ENCODE peak calls at places on chromosomes 7 and 10, in five cellular contexts. U is suprapubic skin, T is left ventricle myocardium inferior, L is hepatocyte, J is K562. X is an unnamed sample.

GRCh38 chr10:59393349-59393748 is 31.0 kb upstream of the FAM13C start:
- DNase-seq in U (no peak), T (no peak), L (no peak), J (no peak), X (no peak)

GRCh38 chr7:78443811-78444210 is 645.2 kb downstream of the PHTF2 start:
- DNase-seq in U (no peak), T (no peak), L (no peak), J (no peak), X (no peak)

GRCh38 chr10:4431114-4431862 is 394.7 kb upstream of the AKR1E2 start:
- DNase-seq in U (no peak), T (no peak), L (no peak), J (no peak), X (no peak)

GRCh38 chr10:32957341-32958084 is 517 bp downstream of the ITGB1 start:
- DNase-seq in U (peak), T (peak), L (peak), J (peak), X (peak)

GRCh38 chr10:121080324-121080807 is 229.2 kb downstream of the WDR11 start:
- DNase-seq in U (no peak), T (peak), L (peak), J (no peak), X (no peak)

GRCh38 chr10:70568113-70568512 is 34.4 kb downstream of the PRF1 start:
- DNase-seq in U (no peak), T (no peak), L (no peak), J (no peak), X (no peak)

GRCh38 chr7:108000875-108001758 is 1.8 kb downstream of the LAMB1 start:
- DNase-seq in U (no peak), T (peak), L (peak), J (no peak), X (peak)

GRCh38 chr10:6201511-6201975 is 1.2 kb upstream of the PFKFB3 start:
- DNase-seq in U (peak), T (peak), L (peak), J (peak), X (peak)

GRCh38 chr10:63713191-63714144 is 192.3 kb downstream of the REEP3 start:
- DNase-seq in U (no peak), T (peak), L (peak), J (no peak), X (no peak)

GRCh38 chr10:29991382-29991781 is 68.0 kb downstream of the JCAD start:
- DNase-seq in U (no peak), T (no peak), L (no peak), J (no peak), X (no peak)

GRCh38 chr7:48760528-48761265 is 163.7 kb upstream of the CDC14C start:
- DNase-seq in U (no peak), T (no peak), L (no peak), J (no peak), X (no peak)

GRCh38 chr10:108392286-108392685 is 1227.8 kb upstream of the SORCS1 start:
- DNase-seq in U (no peak), T (no peak), L (no peak), J (no peak), X (no peak)

GRCh38 chr10:119005377-119006043 is 24.0 kb upstream of the NANOS1 start:
- DNase-seq in U (no peak), T (no peak), L (no peak), J (peak), X (no peak)

GRCh38 chr7:35802649-35803048 is 1.8 kb downstream of the SEPTIN7 start:
- DNase-seq in U (no peak), T (no peak), L (no peak), J (peak), X (no peak)

GRCh38 chr7:5533821-5534367 is 110.3 kb upstream of the TNRC18 start:
- DNase-seq in U (no peak), T (no peak), L (peak), J (no peak), X (no peak)

GRCh38 chr10:60114765-60115586 is 208.6 kb upstream of the CCDC6 start:
- DNase-seq in U (no peak), T (no peak), L (peak), J (peak), X (no peak)

GRCh38 chr10:58335306-58336005 is 650 bp downstream of the UBE2D1 start:
- DNase-seq in U (no peak), T (peak), L (peak), J (peak), X (peak)

GRCh38 chr10:47401874-47402645 is 18.0 kb upstream of the ZNF488 start:
- DNase-seq in U (no peak), T (no peak), L (no peak), J (no peak), X (no peak)

GRCh38 chr10:49298666-49298989 is 342 bp upstream of the C10orf71 start:
- DNase-seq in U (no peak), T (peak), L (no peak), J (peak), X (no peak)
- H3K27ac ChIP-seq in U (no peak), T (peak), L (no peak), J (peak), X (no peak)

GRCh38 chr7:131583430-131583829 is 27.0 kb upstream of the PODXL start:
- DNase-seq in U (no peak), T (no peak), L (no peak), J (no peak), X (no peak)
- H3K4me3 ChIP-seq in U (no peak), T (no peak), L (no peak), J (no peak), X (no peak)

GRCh38 chr7:101118856-101119255 is 8.0 kb upstream of the SERPINE1 start:
- DNase-seq in U (no peak), T (no peak), L (no peak), J (no peak), X (no peak)
- H3K27ac ChIP-seq in U (no peak), T (no peak), L (peak), J (no peak), X (no peak)

DNA sequence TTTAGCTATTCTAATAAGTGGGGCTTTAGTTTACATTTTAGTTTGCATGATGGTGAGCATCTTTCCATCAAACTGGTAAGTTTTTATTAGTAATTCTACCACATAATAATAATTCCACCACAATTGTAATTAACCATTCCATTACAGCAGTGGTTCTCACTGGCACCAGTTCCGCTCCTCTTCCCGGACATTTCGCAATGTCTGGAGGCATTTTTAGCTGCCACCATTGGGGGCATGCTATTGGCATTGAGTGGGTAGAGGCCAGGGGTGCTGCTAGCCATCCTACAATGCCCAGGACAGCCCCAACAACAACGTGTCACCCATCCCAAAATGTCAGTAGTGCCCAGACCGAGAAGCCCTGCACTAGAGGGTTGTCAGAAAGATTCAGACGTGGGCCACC is 31.4 kb downstream of the ADRB1 start:
- DNase-seq in U (no peak), T (no peak), L (no peak), J (no peak), X (no peak)
- H3K4me3 ChIP-seq in U (no peak), T (no peak), L (no peak), J (no peak), X (no peak)

GRCh38 chr7:45053941-45054340 is 34.8 kb downstream of the NACAD start:
- DNase-seq in U (peak), T (no peak), L (no peak), J (no peak), X (no peak)
- H3K27ac ChIP-seq in U (no peak), T (no peak), L (no peak), J (no peak), X (no peak)

GRCh38 chr7:11636274-11636673 is 195.7 kb downstream of the THSD7A start:
- DNase-seq in U (no peak), T (no peak), L (no peak), J (no peak), X (no peak)

GRCh38 chr7:11642841-11643240 is 189.2 kb downstream of the THSD7A start:
- DNase-seq in U (no peak), T (no peak), L (no peak), J (no peak), X (no peak)

GRCh38 chr7:11633325-11633724 is 198.7 kb downstream of the THSD7A start:
- DNase-seq in U (no peak), T (no peak), L (no peak), J (no peak), X (no peak)

DNA sequence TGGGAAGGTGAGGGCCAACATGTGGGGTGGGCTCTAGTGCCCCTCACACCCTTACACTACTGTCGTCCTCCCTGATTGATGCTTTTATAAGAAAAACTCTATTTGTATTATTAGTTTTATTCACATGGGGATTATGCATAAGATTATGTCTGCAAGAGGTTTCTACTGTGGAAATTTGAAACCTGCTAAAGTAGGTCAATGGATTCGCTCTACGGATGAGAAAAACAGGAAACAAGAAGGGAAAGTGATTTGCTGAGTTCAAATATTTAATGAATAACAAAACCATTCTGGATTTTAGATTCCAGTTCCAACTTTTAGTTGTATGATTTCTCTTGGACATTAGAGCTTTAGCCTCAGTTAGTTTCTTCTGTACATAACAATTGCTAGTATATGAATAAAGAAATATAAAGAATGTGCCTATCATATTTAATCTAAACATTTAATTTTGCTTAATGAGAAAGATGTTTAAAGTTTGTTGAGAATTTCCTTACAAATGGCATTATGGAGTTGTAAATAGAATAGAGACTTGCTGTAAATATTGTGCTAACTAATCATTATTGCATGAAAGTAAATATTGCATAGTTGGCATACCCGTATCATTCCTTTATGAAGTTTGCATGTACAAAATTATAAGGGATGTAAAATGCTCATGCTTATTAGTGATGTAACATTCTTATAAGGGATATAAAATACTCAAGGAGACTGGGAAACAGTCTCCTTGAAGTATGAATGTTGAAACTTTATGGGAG is 193.8 kb downstream of the THSD7A start:
- DNase-seq in U (no peak), T (no peak), L (no peak), J (no peak), X (no peak)
- H3K4me3 ChIP-seq in U (no peak), T (no peak), L (no peak), J (no peak), X (no peak)

DNA sequence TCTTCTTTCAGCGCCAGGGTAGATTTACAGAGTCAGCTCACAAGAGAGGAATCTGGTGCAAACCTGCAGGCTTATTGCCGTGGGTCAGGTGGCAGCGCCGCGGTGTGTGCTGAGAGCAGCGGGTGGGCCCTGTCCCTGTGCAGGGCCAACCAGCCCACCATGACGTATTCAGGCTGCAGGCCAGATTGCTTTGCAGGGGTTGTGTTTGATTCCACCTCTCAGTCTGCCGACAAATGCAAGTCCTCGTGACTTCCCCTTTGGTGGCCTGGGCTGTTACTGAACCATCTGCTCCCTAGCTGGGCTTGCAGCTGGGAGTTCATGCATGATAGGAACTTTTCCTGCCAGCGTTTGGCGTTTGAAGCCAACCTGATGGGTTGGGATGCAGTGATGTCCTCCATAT is 66.7 kb upstream of the LEP start:
- DNase-seq in U (no peak), T (no peak), L (no peak), J (no peak), X (no peak)
- H3K27ac ChIP-seq in U (no peak), T (no peak), L (no peak), J (no peak), X (no peak)

GRCh38 chr10:52316500-52316899 is 2.4 kb downstream of the DKK1 start:
- DNase-seq in U (no peak), T (no peak), L (no peak), J (no peak), X (no peak)

GRCh38 chr10:52318822-52319464 is 4.9 kb downstream of the DKK1 start:
- DNase-seq in U (no peak), T (no peak), L (peak), J (no peak), X (no peak)

GRCh38 chr10:52319926-52320325 is 5.8 kb downstream of the DKK1 start:
- DNase-seq in U (no peak), T (no peak), L (no peak), J (no peak), X (no peak)

GRCh38 chr10:52316005-52316404 is 1.9 kb downstream of the DKK1 start:
- DNase-seq in U (no peak), T (no peak), L (no peak), J (no peak), X (no peak)

DNA sequence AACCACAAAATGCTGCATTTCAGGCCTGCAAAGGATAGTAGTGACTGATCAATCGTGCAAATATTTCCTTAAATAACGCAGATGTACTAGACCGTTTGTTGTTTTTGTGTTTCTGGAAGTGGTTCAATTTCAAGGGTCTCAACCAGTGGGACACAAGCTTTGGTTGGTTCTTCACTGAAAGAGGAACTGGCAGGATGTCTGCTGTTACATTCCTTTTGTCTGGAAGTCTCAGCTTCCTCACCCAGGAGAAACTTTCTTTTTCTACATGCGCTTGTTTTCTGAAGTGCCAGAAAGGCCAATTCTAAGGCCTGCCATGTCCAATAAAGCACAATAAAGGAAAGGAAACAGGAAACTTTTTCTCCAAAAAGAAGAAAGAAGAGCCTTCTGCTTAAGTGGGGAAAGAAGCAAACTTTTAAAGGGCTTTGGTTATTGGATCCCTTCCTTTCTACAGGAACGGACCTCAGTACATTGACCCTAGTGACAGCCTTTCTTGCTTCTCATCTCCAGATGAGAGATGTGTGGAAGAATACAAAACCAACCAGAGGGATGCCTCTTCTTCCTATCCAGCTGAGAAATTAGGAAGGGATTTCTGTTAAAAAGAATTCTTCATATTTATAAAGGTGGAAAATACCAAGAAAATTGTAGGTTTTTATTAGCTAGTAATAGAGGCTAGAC is 4.2 kb downstream of the DKK1 start:
- DNase-seq in U (no peak), T (no peak), L (no peak), J (no peak), X (no peak)
- H3K4me3 ChIP-seq in U (no peak), T (no peak), L (no peak), J (no peak), X (no peak)

GRCh38 chr7:503046-503574 is 16.5 kb downstream of the PDGFA start:
- DNase-seq in U (no peak), T (no peak), L (no peak), J (no peak), X (peak)
- H3K27ac ChIP-seq in U (no peak), T (peak), L (peak), J (no peak), X (no peak)

X was measured in lower lobe of right lung.